ENCODE peak calls at places on chromosomes 1 and 21, in nine cellular contexts. One of them, this sample, is unnamed. For H3K4me1, the result is how much of the 10 kb centered on the place peaks cover.

GRCh38 chr1:14961661-14962267 is 191.8 kb upstream of the TMEM51 start:
- DNase-seq in neural progenitor cell: peak
- DNase-seq in GM23248: peak
- DNase-seq in CD8-positive, alpha-beta memory T cell: no peak
- DNase-seq in heart left ventricle: no peak
- DNase-seq in naive thymus-derived CD4-positive, alpha-beta T cell: no peak
- DNase-seq in psoas muscle: no peak
- DNase-seq in CD4-positive, alpha-beta memory T cell: no peak
- DNase-seq in tibial nerve: no peak
- DNase-seq in this sample: no peak

GRCh38 chr1:33985166-33985565 is 121.3 kb downstream of the HMGB4 start:
- DNase-seq in neural progenitor cell: peak
- DNase-seq in GM23248: peak
- DNase-seq in CD8-positive, alpha-beta memory T cell: no peak
- DNase-seq in heart left ventricle: no peak
- DNase-seq in naive thymus-derived CD4-positive, alpha-beta T cell: no peak
- DNase-seq in psoas muscle: no peak
- DNase-seq in CD4-positive, alpha-beta memory T cell: no peak
- DNase-seq in tibial nerve: no peak
- DNase-seq in this sample: no peak

GRCh38 chr1:90732136-90732535 is 15.0 kb upstream of the BARHL2 start:
- DNase-seq in neural progenitor cell: peak
- DNase-seq in GM23248: no peak
- DNase-seq in CD8-positive, alpha-beta memory T cell: no peak
- DNase-seq in heart left ventricle: no peak
- DNase-seq in naive thymus-derived CD4-positive, alpha-beta T cell: no peak
- DNase-seq in psoas muscle: no peak
- DNase-seq in CD4-positive, alpha-beta memory T cell: no peak
- DNase-seq in tibial nerve: no peak
- DNase-seq in this sample: no peak

GRCh38 chr1:39204441-39205081 is at the start of gene MACF1:
- DNase-seq in neural progenitor cell: peak
- DNase-seq in GM23248: peak
- DNase-seq in CD8-positive, alpha-beta memory T cell: no peak
- DNase-seq in heart left ventricle: peak
- DNase-seq in naive thymus-derived CD4-positive, alpha-beta T cell: no peak
- DNase-seq in psoas muscle: peak
- DNase-seq in CD4-positive, alpha-beta memory T cell: no peak
- DNase-seq in tibial nerve: peak
- DNase-seq in this sample: peak

GRCh38 chr1:213464786-213465460 is 413.9 kb downstream of the RPS6KC1 start:
- DNase-seq in neural progenitor cell: no peak
- DNase-seq in GM23248: no peak
- DNase-seq in CD8-positive, alpha-beta memory T cell: no peak
- DNase-seq in heart left ventricle: no peak
- DNase-seq in naive thymus-derived CD4-positive, alpha-beta T cell: no peak
- DNase-seq in psoas muscle: no peak
- DNase-seq in CD4-positive, alpha-beta memory T cell: no peak
- DNase-seq in tibial nerve: no peak
- DNase-seq in this sample: no peak

GRCh38 chr21:42532466-42533181 is 19.0 kb downstream of the SLC37A1 start:
- DNase-seq in neural progenitor cell: no peak
- DNase-seq in GM23248: no peak
- DNase-seq in CD8-positive, alpha-beta memory T cell: no peak
- DNase-seq in heart left ventricle: peak
- DNase-seq in naive thymus-derived CD4-positive, alpha-beta T cell: no peak
- DNase-seq in psoas muscle: peak
- DNase-seq in CD4-positive, alpha-beta memory T cell: no peak
- DNase-seq in tibial nerve: peak
- DNase-seq in this sample: no peak

GRCh38 chr1:100187912-100188311 is 9.9 kb upstream of the LRRC39 start:
- DNase-seq in neural progenitor cell: no peak
- DNase-seq in GM23248: peak
- DNase-seq in CD8-positive, alpha-beta memory T cell: no peak
- DNase-seq in heart left ventricle: peak
- DNase-seq in naive thymus-derived CD4-positive, alpha-beta T cell: no peak
- DNase-seq in psoas muscle: peak
- DNase-seq in CD4-positive, alpha-beta memory T cell: no peak
- DNase-seq in tibial nerve: peak
- DNase-seq in this sample: no peak

GRCh38 chr1:67713071-67713806 is 28.2 kb downstream of the GADD45A start:
- DNase-seq in neural progenitor cell: no peak
- DNase-seq in GM23248: peak
- DNase-seq in CD8-positive, alpha-beta memory T cell: no peak
- DNase-seq in heart left ventricle: no peak
- DNase-seq in naive thymus-derived CD4-positive, alpha-beta T cell: no peak
- DNase-seq in psoas muscle: no peak
- DNase-seq in CD4-positive, alpha-beta memory T cell: no peak
- DNase-seq in tibial nerve: no peak
- DNase-seq in this sample: no peak

GRCh38 chr21:14259669-14260458 is 43.9 kb downstream of the RBM11 start:
- DNase-seq in neural progenitor cell: peak
- DNase-seq in GM23248: peak
- DNase-seq in CD8-positive, alpha-beta memory T cell: no peak
- DNase-seq in heart left ventricle: no peak
- DNase-seq in naive thymus-derived CD4-positive, alpha-beta T cell: peak
- DNase-seq in psoas muscle: no peak
- DNase-seq in CD4-positive, alpha-beta memory T cell: peak
- DNase-seq in tibial nerve: no peak
- DNase-seq in this sample: peak

GRCh38 chr1:243525085-243525487 is 269.2 kb downstream of the SDCCAG8 start:
- DNase-seq in neural progenitor cell: no peak
- DNase-seq in GM23248: peak
- DNase-seq in CD8-positive, alpha-beta memory T cell: no peak
- DNase-seq in heart left ventricle: no peak
- DNase-seq in naive thymus-derived CD4-positive, alpha-beta T cell: no peak
- DNase-seq in psoas muscle: no peak
- DNase-seq in CD4-positive, alpha-beta memory T cell: no peak
- DNase-seq in tibial nerve: no peak
- DNase-seq in this sample: no peak

GRCh38 chr21:31340499-31340898 is 3.6 kb downstream of the TIAM1 start:
- DNase-seq in neural progenitor cell: no peak
- DNase-seq in GM23248: no peak
- DNase-seq in CD8-positive, alpha-beta memory T cell: no peak
- DNase-seq in heart left ventricle: no peak
- DNase-seq in naive thymus-derived CD4-positive, alpha-beta T cell: no peak
- DNase-seq in psoas muscle: no peak
- DNase-seq in CD4-positive, alpha-beta memory T cell: no peak
- DNase-seq in tibial nerve: no peak
- DNase-seq in this sample: no peak

GRCh38 chr1:9822490-9822889 is 1.3 kb downstream of the CLSTN1 start:
- DNase-seq in neural progenitor cell: no peak
- DNase-seq in GM23248: peak
- DNase-seq in CD8-positive, alpha-beta memory T cell: no peak
- DNase-seq in heart left ventricle: no peak
- DNase-seq in naive thymus-derived CD4-positive, alpha-beta T cell: no peak
- DNase-seq in psoas muscle: no peak
- DNase-seq in CD4-positive, alpha-beta memory T cell: no peak
- DNase-seq in tibial nerve: no peak
- DNase-seq in this sample: no peak

GRCh38 chr1:245715291-245715701 is 560.5 kb downstream of the KIF26B start:
- DNase-seq in neural progenitor cell: no peak
- DNase-seq in GM23248: peak
- DNase-seq in CD8-positive, alpha-beta memory T cell: no peak
- DNase-seq in heart left ventricle: no peak
- DNase-seq in naive thymus-derived CD4-positive, alpha-beta T cell: no peak
- DNase-seq in psoas muscle: no peak
- DNase-seq in CD4-positive, alpha-beta memory T cell: no peak
- DNase-seq in tibial nerve: no peak
- DNase-seq in this sample: no peak

GRCh38 chr1:201637282-201638076 is 98.6 kb downstream of the NAV1 start:
- DNase-seq in neural progenitor cell: no peak
- DNase-seq in GM23248: peak
- DNase-seq in CD8-positive, alpha-beta memory T cell: no peak
- DNase-seq in heart left ventricle: peak
- DNase-seq in naive thymus-derived CD4-positive, alpha-beta T cell: no peak
- DNase-seq in psoas muscle: no peak
- DNase-seq in CD4-positive, alpha-beta memory T cell: no peak
- DNase-seq in tibial nerve: no peak
- DNase-seq in this sample: no peak

GRCh38 chr1:56710646-56711045 is 65.5 kb downstream of the PRKAA2 start:
- DNase-seq in neural progenitor cell: no peak
- DNase-seq in GM23248: peak
- DNase-seq in CD8-positive, alpha-beta memory T cell: no peak
- DNase-seq in heart left ventricle: no peak
- DNase-seq in naive thymus-derived CD4-positive, alpha-beta T cell: no peak
- DNase-seq in psoas muscle: no peak
- DNase-seq in CD4-positive, alpha-beta memory T cell: no peak
- DNase-seq in tibial nerve: no peak
- DNase-seq in this sample: no peak

GRCh38 chr1:167152192-167152876 is 58.5 kb downstream of the STYXL2 start:
- DNase-seq in neural progenitor cell: no peak
- DNase-seq in GM23248: no peak
- DNase-seq in CD8-positive, alpha-beta memory T cell: no peak
- DNase-seq in heart left ventricle: no peak
- DNase-seq in naive thymus-derived CD4-positive, alpha-beta T cell: no peak
- DNase-seq in psoas muscle: no peak
- DNase-seq in CD4-positive, alpha-beta memory T cell: no peak
- DNase-seq in tibial nerve: no peak
- DNase-seq in this sample: no peak

GRCh38 chr1:222466150-222466865 is 81.6 kb downstream of the HHIPL2 start:
- DNase-seq in neural progenitor cell: no peak
- DNase-seq in GM23248: peak
- DNase-seq in CD8-positive, alpha-beta memory T cell: no peak
- DNase-seq in heart left ventricle: no peak
- DNase-seq in naive thymus-derived CD4-positive, alpha-beta T cell: no peak
- DNase-seq in psoas muscle: no peak
- DNase-seq in CD4-positive, alpha-beta memory T cell: no peak
- DNase-seq in tibial nerve: no peak
- DNase-seq in this sample: no peak
- H3K27ac ChIP-seq in neural progenitor cell: no peak
- H3K27ac ChIP-seq in GM23248: peak
- H3K27ac ChIP-seq in CD8-positive, alpha-beta memory T cell: no peak
- H3K27ac ChIP-seq in heart left ventricle: peak
- H3K27ac ChIP-seq in naive thymus-derived CD4-positive, alpha-beta T cell: no peak
- H3K27ac ChIP-seq in psoas muscle: peak
- H3K27ac ChIP-seq in CD4-positive, alpha-beta memory T cell: no peak
- H3K27ac ChIP-seq in tibial nerve: peak
- H3K27ac ChIP-seq in this sample: no peak

DNA sequence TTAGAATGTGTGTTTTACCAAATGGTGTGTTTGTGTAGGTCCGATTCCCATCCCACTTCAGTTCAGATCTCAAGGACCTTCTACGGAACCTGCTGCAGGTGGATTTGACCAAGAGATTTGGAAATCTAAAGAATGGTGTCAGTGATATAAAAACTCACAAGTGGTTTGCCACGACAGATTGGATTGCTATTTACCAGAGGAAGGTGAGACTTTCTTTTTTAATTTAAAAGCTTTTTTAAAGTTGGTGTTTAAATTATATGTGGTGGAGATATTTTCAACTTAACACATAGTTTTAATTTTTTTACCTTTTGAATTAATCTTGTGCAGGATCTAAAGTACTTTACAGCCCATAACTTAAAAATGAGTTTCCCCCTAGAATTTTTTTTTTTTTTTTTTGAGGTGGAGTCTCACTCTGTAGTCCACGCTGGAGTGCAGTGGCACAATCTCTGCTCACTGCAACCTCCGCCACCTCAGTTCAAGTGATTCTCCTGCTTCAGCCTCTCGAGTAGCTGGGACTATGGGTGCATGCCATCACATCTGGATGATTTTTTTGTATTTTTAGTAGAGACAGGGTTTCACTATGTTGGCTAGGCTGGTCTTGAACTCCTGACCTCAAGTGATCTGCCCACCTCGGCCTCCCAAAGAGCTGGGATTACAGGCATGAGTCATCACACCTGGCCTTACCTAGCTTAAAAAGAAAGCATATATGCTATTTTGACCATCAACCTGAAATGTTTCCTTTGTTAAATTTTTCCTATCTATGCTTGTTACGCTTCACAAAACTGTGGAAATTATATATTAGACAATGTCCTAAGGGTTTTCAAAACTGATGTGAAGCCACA is 70.3 kb downstream of the PRKACB start:
- DNase-seq in neural progenitor cell: no peak
- DNase-seq in GM23248: no peak
- DNase-seq in CD8-positive, alpha-beta memory T cell: no peak
- DNase-seq in heart left ventricle: no peak
- DNase-seq in naive thymus-derived CD4-positive, alpha-beta T cell: no peak
- DNase-seq in psoas muscle: no peak
- DNase-seq in CD4-positive, alpha-beta memory T cell: no peak
- DNase-seq in tibial nerve: no peak
- DNase-seq in this sample: no peak
- H3K4me1 ChIP-seq in neural progenitor cell: under half
- H3K4me1 ChIP-seq in GM23248: under half
- H3K4me1 ChIP-seq in CD8-positive, alpha-beta memory T cell: under half
- H3K4me1 ChIP-seq in heart left ventricle: under half
- H3K4me1 ChIP-seq in naive thymus-derived CD4-positive, alpha-beta T cell: under half
- H3K4me1 ChIP-seq in psoas muscle: under half
- H3K4me1 ChIP-seq in CD4-positive, alpha-beta memory T cell: under half
- H3K4me1 ChIP-seq in tibial nerve: under half
- H3K4me1 ChIP-seq in this sample: under half

GRCh38 chr1:230712470-230712942 is 1.4 kb downstream of the AGT start:
- DNase-seq in neural progenitor cell: no peak
- DNase-seq in GM23248: no peak
- DNase-seq in CD8-positive, alpha-beta memory T cell: no peak
- DNase-seq in heart left ventricle: no peak
- DNase-seq in naive thymus-derived CD4-positive, alpha-beta T cell: no peak
- DNase-seq in psoas muscle: no peak
- DNase-seq in CD4-positive, alpha-beta memory T cell: no peak
- DNase-seq in tibial nerve: no peak
- DNase-seq in this sample: no peak
- H3K4me3 ChIP-seq in neural progenitor cell: no peak
- H3K4me3 ChIP-seq in GM23248: no peak
- H3K4me3 ChIP-seq in CD8-positive, alpha-beta memory T cell: no peak
- H3K4me3 ChIP-seq in heart left ventricle: peak
- H3K4me3 ChIP-seq in naive thymus-derived CD4-positive, alpha-beta T cell: no peak
- H3K4me3 ChIP-seq in psoas muscle: peak
- H3K4me3 ChIP-seq in CD4-positive, alpha-beta memory T cell: no peak
- H3K4me3 ChIP-seq in tibial nerve: no peak
- H3K4me3 ChIP-seq in this sample: no peak

GRCh38 chr1:225544283-225544682 is 108.6 kb downstream of the ENAH start:
- DNase-seq in neural progenitor cell: no peak
- DNase-seq in GM23248: no peak
- DNase-seq in CD8-positive, alpha-beta memory T cell: no peak
- DNase-seq in heart left ventricle: no peak
- DNase-seq in naive thymus-derived CD4-positive, alpha-beta T cell: no peak
- DNase-seq in psoas muscle: no peak
- DNase-seq in CD4-positive, alpha-beta memory T cell: no peak
- DNase-seq in tibial nerve: no peak
- DNase-seq in this sample: no peak

GRCh38 chr1:225539069-225539468 is 111.2 kb upstream of the LBR start:
- DNase-seq in neural progenitor cell: no peak
- DNase-seq in GM23248: peak
- DNase-seq in CD8-positive, alpha-beta memory T cell: no peak
- DNase-seq in heart left ventricle: no peak
- DNase-seq in naive thymus-derived CD4-positive, alpha-beta T cell: no peak
- DNase-seq in psoas muscle: no peak
- DNase-seq in CD4-positive, alpha-beta memory T cell: no peak
- DNase-seq in tibial nerve: no peak
- DNase-seq in this sample: no peak

GRCh38 chr1:225539575-225539974 is 111.7 kb upstream of the LBR start:
- DNase-seq in neural progenitor cell: no peak
- DNase-seq in GM23248: no peak
- DNase-seq in CD8-positive, alpha-beta memory T cell: no peak
- DNase-seq in heart left ventricle: no peak
- DNase-seq in naive thymus-derived CD4-positive, alpha-beta T cell: no peak
- DNase-seq in psoas muscle: no peak
- DNase-seq in CD4-positive, alpha-beta memory T cell: no peak
- DNase-seq in tibial nerve: no peak
- DNase-seq in this sample: no peak

GRCh38 chr1:225543350-225543749 is 109.6 kb downstream of the ENAH start:
- DNase-seq in neural progenitor cell: no peak
- DNase-seq in GM23248: no peak
- DNase-seq in CD8-positive, alpha-beta memory T cell: no peak
- DNase-seq in heart left ventricle: no peak
- DNase-seq in naive thymus-derived CD4-positive, alpha-beta T cell: no peak
- DNase-seq in psoas muscle: no peak
- DNase-seq in CD4-positive, alpha-beta memory T cell: no peak
- DNase-seq in tibial nerve: no peak
- DNase-seq in this sample: no peak

GRCh38 chr1:225541383-225541782 is 111.5 kb downstream of the ENAH start:
- DNase-seq in neural progenitor cell: no peak
- DNase-seq in GM23248: no peak
- DNase-seq in CD8-positive, alpha-beta memory T cell: no peak
- DNase-seq in heart left ventricle: no peak
- DNase-seq in naive thymus-derived CD4-positive, alpha-beta T cell: no peak
- DNase-seq in psoas muscle: no peak
- DNase-seq in CD4-positive, alpha-beta memory T cell: no peak
- DNase-seq in tibial nerve: no peak
- DNase-seq in this sample: no peak
- H3K27ac ChIP-seq in neural progenitor cell: no peak
- H3K27ac ChIP-seq in GM23248: no peak
- H3K27ac ChIP-seq in CD8-positive, alpha-beta memory T cell: no peak
- H3K27ac ChIP-seq in heart left ventricle: no peak
- H3K27ac ChIP-seq in naive thymus-derived CD4-positive, alpha-beta T cell: no peak
- H3K27ac ChIP-seq in psoas muscle: no peak
- H3K27ac ChIP-seq in CD4-positive, alpha-beta memory T cell: no peak
- H3K27ac ChIP-seq in tibial nerve: no peak
- H3K27ac ChIP-seq in this sample: no peak